ENCODE peak calls at places on chromosomes 11 and 22, in five cellular contexts. One of them, this sample, is unnamed.

GRCh38 chr11:61621917-61622585 is 41.2 kb upstream of the SYT7 start:
- DNase-seq in IMR-90: no peak
- DNase-seq in neuronal stem cell: no peak
- DNase-seq in H9: peak
- DNase-seq in H1: peak
- DNase-seq in this sample: no peak

GRCh38 chr11:1092145-1092670 is 17.5 kb downstream of the MUC2 start:
- DNase-seq in IMR-90: no peak
- DNase-seq in neuronal stem cell: no peak
- DNase-seq in H9: no peak
- DNase-seq in H1: no peak
- DNase-seq in this sample: no peak

GRCh38 chr11:22491826-22492225 is 133.8 kb downstream of the FANCF start:
- DNase-seq in IMR-90: peak
- DNase-seq in neuronal stem cell: no peak
- DNase-seq in H9: peak
- DNase-seq in H1: no peak
- DNase-seq in this sample: no peak

GRCh38 chr11:72037554-72038311 is 39.0 kb downstream of the IL18BP start:
- DNase-seq in IMR-90: no peak
- DNase-seq in neuronal stem cell: no peak
- DNase-seq in H9: no peak
- DNase-seq in H1: no peak
- DNase-seq in this sample: no peak

GRCh38 chr11:2586091-2586792 is 113.6 kb downstream of the KCNQ1OT1 start:
- DNase-seq in IMR-90: no peak
- DNase-seq in neuronal stem cell: no peak
- DNase-seq in H9: peak
- DNase-seq in H1: no peak
- DNase-seq in this sample: no peak

GRCh38 chr11:12214751-12215150 is 104.4 kb downstream of the MICAL2 start:
- DNase-seq in IMR-90: peak
- DNase-seq in neuronal stem cell: no peak
- DNase-seq in H9: no peak
- DNase-seq in H1: no peak
- DNase-seq in this sample: peak

GRCh38 chr22:31160328-31160978 is 471 bp downstream of the RNF185 start:
- DNase-seq in IMR-90: peak
- DNase-seq in neuronal stem cell: no peak
- DNase-seq in H9: no peak
- DNase-seq in H1: peak
- DNase-seq in this sample: peak

GRCh38 chr11:56977324-56977723 is 11.4 kb upstream of the OR5AK2 start:
- DNase-seq in IMR-90: no peak
- DNase-seq in neuronal stem cell: no peak
- DNase-seq in H9: no peak
- DNase-seq in H1: no peak
- DNase-seq in this sample: no peak

GRCh38 chr22:39765029-39765428 is 128.5 kb downstream of the ENTHD1 start:
- DNase-seq in IMR-90: no peak
- DNase-seq in neuronal stem cell: no peak
- DNase-seq in H9: no peak
- DNase-seq in H1: no peak
- DNase-seq in this sample: no peak

DNA sequence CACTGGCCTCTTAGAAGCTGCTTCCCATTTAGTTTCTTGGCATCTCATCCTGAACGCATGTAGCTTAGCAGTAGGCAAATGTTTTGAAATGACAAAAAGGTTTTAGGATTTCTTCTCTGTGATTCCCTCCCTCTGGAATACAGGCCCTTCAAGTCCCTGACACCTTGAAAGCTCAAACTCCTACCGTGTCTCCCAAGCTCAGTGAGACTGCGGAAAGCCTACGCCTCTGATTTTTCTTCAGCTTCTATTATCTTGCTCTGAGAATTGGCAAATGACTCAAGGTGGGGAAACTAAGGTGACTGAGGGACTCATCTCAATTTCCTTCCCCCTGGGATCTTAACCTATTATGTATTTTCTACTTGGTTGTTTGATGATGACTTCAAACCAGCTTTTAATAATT is 130.3 kb downstream of the ENTHD1 start:
- DNase-seq in IMR-90: no peak
- DNase-seq in neuronal stem cell: no peak
- DNase-seq in H9: no peak
- DNase-seq in H1: no peak
- DNase-seq in this sample: no peak
- H2BK120ac ChIP-seq in IMR-90: no peak
- H2BK120ac ChIP-seq in neuronal stem cell: no peak
- H2BK120ac ChIP-seq in H9: no peak
- H2BK120ac ChIP-seq in H1: no peak
- H2BK120ac ChIP-seq in this sample: no peak

GRCh38 chr11:92820860-92821259 is 148.6 kb upstream of the MTNR1B start:
- DNase-seq in IMR-90: no peak
- DNase-seq in neuronal stem cell: no peak
- DNase-seq in H9: no peak
- DNase-seq in H1: no peak
- DNase-seq in this sample: no peak
- H4K8ac ChIP-seq in IMR-90: no peak
- H4K8ac ChIP-seq in neuronal stem cell: no peak
- H4K8ac ChIP-seq in H9: no peak
- H4K8ac ChIP-seq in H1: no peak
- H4K8ac ChIP-seq in this sample: no peak

GRCh38 chr11:9210922-9211320 is 54.2 kb downstream of the DENND5A start:
- DNase-seq in IMR-90: peak
- DNase-seq in neuronal stem cell: no peak
- DNase-seq in H9: no peak
- DNase-seq in H1: no peak
- DNase-seq in this sample: peak
- H3K4me2 ChIP-seq in IMR-90: no peak
- H3K4me2 ChIP-seq in neuronal stem cell: no peak
- H3K4me2 ChIP-seq in H9: no peak
- H3K4me2 ChIP-seq in H1: no peak
- H3K4me2 ChIP-seq in this sample: peak

GRCh38 chr22:20143883-20144665 is 6.8 kb downstream of the CCDC188 start:
- DNase-seq in IMR-90: no peak
- DNase-seq in neuronal stem cell: no peak
- DNase-seq in H9: no peak
- DNase-seq in H1: no peak
- DNase-seq in this sample: no peak

GRCh38 chr22:20147286-20147988 is 3.4 kb downstream of the CCDC188 start:
- DNase-seq in IMR-90: no peak
- DNase-seq in neuronal stem cell: no peak
- DNase-seq in H9: no peak
- DNase-seq in H1: no peak
- DNase-seq in this sample: no peak

GRCh38 chr22:20145206-20145831 is 5.5 kb downstream of the CCDC188 start:
- DNase-seq in IMR-90: no peak
- DNase-seq in neuronal stem cell: no peak
- DNase-seq in H9: no peak
- DNase-seq in H1: no peak
- DNase-seq in this sample: no peak

GRCh38 chr22:20146777-20147176 is 4.1 kb downstream of the CCDC188 start:
- DNase-seq in IMR-90: no peak
- DNase-seq in neuronal stem cell: no peak
- DNase-seq in H9: no peak
- DNase-seq in H1: no peak
- DNase-seq in this sample: no peak

DNA sequence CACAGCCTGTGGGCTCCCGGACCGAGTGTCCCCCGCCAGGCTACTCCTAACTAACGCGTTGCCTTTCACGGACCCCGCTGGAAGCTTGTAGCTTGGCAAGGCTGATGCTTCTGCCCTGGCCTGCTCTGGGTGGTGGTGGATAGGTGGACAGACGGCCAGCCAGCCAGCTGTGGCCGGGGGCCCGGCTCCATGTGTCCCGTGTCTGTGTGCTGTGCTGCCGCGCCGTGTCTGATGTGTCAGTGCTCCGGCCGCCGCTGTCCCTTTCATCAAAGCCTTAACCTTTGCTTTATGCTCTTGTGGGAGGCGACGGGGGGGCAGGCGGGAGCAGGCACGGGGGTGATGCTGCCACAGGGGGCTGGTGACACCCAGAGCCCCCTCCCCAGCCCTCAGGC is 5.0 kb downstream of the CCDC188 start:
- DNase-seq in IMR-90: no peak
- DNase-seq in neuronal stem cell: no peak
- DNase-seq in H9: no peak
- DNase-seq in H1: no peak
- DNase-seq in this sample: no peak
- H2BK120ac ChIP-seq in IMR-90: no peak
- H2BK120ac ChIP-seq in neuronal stem cell: no peak
- H2BK120ac ChIP-seq in H9: no peak
- H2BK120ac ChIP-seq in H1: no peak
- H2BK120ac ChIP-seq in this sample: no peak

GRCh38 chr11:74950374-74950969 is 1.4 kb downstream of the SPCS2 start:
- DNase-seq in IMR-90: no peak
- DNase-seq in neuronal stem cell: no peak
- DNase-seq in H9: no peak
- DNase-seq in H1: no peak
- DNase-seq in this sample: no peak

GRCh38 chr11:74948546-74948897 is 369 bp downstream of the XRRA1 start:
- DNase-seq in IMR-90: no peak
- DNase-seq in neuronal stem cell: no peak
- DNase-seq in H9: no peak
- DNase-seq in H1: no peak
- DNase-seq in this sample: no peak

GRCh38 chr11:74948898-74949747 is at the start of the genes SPCS2 and XRRA1:
- DNase-seq in IMR-90: peak
- DNase-seq in neuronal stem cell: peak
- DNase-seq in H9: peak
- DNase-seq in H1: peak
- DNase-seq in this sample: peak

GRCh38 chr11:74951241-74951640 is 2.2 kb downstream of the SPCS2 start:
- DNase-seq in IMR-90: no peak
- DNase-seq in neuronal stem cell: no peak
- DNase-seq in H9: no peak
- DNase-seq in H1: no peak
- DNase-seq in this sample: no peak

GRCh38 chr11:74949748-74950127 is 672 bp downstream of the SPCS2 start:
- DNase-seq in IMR-90: peak
- DNase-seq in neuronal stem cell: no peak
- DNase-seq in H9: no peak
- DNase-seq in H1: no peak
- DNase-seq in this sample: peak
- H4K8ac ChIP-seq in IMR-90: peak
- H4K8ac ChIP-seq in neuronal stem cell: no peak
- H4K8ac ChIP-seq in H9: no peak
- H4K8ac ChIP-seq in H1: no peak
- H4K8ac ChIP-seq in this sample: peak

GRCh38 chr22:48567213-48567975 is 1260.3 kb downstream of the BRD1 start:
- DNase-seq in IMR-90: no peak
- DNase-seq in neuronal stem cell: no peak
- DNase-seq in H9: no peak
- DNase-seq in H1: no peak
- DNase-seq in this sample: no peak
- H3K4me2 ChIP-seq in IMR-90: no peak
- H3K4me2 ChIP-seq in neuronal stem cell: no peak
- H3K4me2 ChIP-seq in H9: no peak
- H3K4me2 ChIP-seq in H1: no peak
- H3K4me2 ChIP-seq in this sample: no peak

DNA sequence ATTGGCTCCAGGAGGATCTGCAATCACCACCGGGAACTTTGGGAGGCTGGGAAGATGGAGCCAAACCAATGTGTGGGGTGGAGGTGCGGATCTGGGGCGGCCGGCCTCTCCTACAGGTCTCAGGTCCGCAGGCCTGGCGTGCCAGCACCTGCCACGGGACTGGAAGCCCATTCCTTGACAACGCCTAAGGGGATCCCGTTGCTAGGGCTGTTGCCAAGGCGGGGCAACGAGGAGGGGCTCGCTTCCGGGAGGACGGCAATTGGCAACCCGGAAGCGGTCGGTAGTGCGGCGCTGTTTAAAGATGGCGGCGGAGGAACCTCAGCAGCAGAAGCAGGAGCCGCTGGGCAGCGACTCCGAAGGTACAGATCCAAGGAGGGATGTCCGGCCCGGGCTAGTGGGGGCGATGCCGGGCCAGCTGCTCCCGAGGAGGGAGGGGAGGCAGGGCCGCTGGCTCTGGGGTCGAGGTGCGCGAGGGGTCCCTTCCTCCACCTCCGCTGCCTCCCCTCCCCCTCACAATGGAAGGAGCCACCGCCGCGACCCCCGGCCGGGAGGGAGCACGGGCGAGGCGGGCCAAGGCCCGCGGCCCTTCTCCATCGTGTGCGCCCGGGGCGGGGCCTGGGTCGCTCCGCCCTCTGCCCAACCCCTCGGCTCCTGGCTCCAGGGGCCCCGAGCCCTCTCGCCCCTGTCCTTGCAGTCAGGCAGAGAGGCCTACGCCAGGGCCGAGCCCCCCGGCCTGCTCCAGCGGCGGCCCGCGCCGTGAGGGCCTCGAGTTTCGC is at the start of gene OTUB1:
- DNase-seq in IMR-90: peak
- DNase-seq in neuronal stem cell: peak
- DNase-seq in H9: peak
- DNase-seq in H1: peak
- DNase-seq in this sample: peak
- H2BK120ac ChIP-seq in IMR-90: peak
- H2BK120ac ChIP-seq in neuronal stem cell: peak
- H2BK120ac ChIP-seq in H9: no peak
- H2BK120ac ChIP-seq in H1: peak
- H2BK120ac ChIP-seq in this sample: peak

GRCh38 chr11:36022891-36023290 is 79.0 kb downstream of the LDLRAD3 start:
- DNase-seq in IMR-90: no peak
- DNase-seq in neuronal stem cell: no peak
- DNase-seq in H9: no peak
- DNase-seq in H1: no peak
- DNase-seq in this sample: no peak
- H4K8ac ChIP-seq in IMR-90: no peak
- H4K8ac ChIP-seq in neuronal stem cell: no peak
- H4K8ac ChIP-seq in H9: no peak
- H4K8ac ChIP-seq in H1: no peak
- H4K8ac ChIP-seq in this sample: no peak

GRCh38 chr11:5643585-5643984 is 18.8 kb downstream of the TRIM34 start:
- DNase-seq in IMR-90: no peak
- DNase-seq in neuronal stem cell: no peak
- DNase-seq in H9: no peak
- DNase-seq in H1: no peak
- DNase-seq in this sample: no peak

GRCh38 chr11:5639953-5640352 is 15.2 kb downstream of the TRIM34 start:
- DNase-seq in IMR-90: no peak
- DNase-seq in neuronal stem cell: no peak
- DNase-seq in H9: no peak
- DNase-seq in H1: no peak
- DNase-seq in this sample: no peak
- H3K4me2 ChIP-seq in IMR-90: no peak
- H3K4me2 ChIP-seq in neuronal stem cell: no peak
- H3K4me2 ChIP-seq in H9: no peak
- H3K4me2 ChIP-seq in H1: no peak
- H3K4me2 ChIP-seq in this sample: no peak

GRCh38 chr11:6682936-6683861 is at the start of gene MRPL17:
- DNase-seq in IMR-90: peak
- DNase-seq in neuronal stem cell: peak
- DNase-seq in H9: peak
- DNase-seq in H1: peak
- DNase-seq in this sample: peak
- H2BK120ac ChIP-seq in IMR-90: peak
- H2BK120ac ChIP-seq in neuronal stem cell: no peak
- H2BK120ac ChIP-seq in H9: no peak
- H2BK120ac ChIP-seq in H1: no peak
- H2BK120ac ChIP-seq in this sample: peak

This sample was measured in mesenchymal stem cell.